ENCODE peak calls at places on chromosomes 2 and 18, in eight cellular contexts. G is cardiac muscle cell, X is MCF 10A, P is heart right ventricle, H is astrocyte of the cerebellum, N is vagina, U is HCT116, J is neural crest cell. L is an unnamed sample.
A peak's percentile ranks its signal among the peaks of the same experiment; 100 is the strongest.

GRCh38 chr2:71934595-71935263 is 212.9 kb downstream of the CYP26B1 start:
- DNase-seq in J (no peak), U (no peak), P (no peak), N (peak; percentile 92), G (no peak), X (peak; percentile 99), H (no peak), L (peak; percentile 51)

GRCh38 chr2:144572977-144573376 is 53.1 kb upstream of the ZEB2 start:
- DNase-seq in U (no peak), H (no peak), J (no peak), G (no peak), P (no peak), X (no peak), N (no peak), L (no peak)

GRCh38 chr2:161134547-161135518 is 25.4 kb upstream of the TANK start:
- DNase-seq in U (peak; percentile 56), P (peak; percentile 12), N (no peak), X (peak; percentile 58), G (no peak), H (no peak), J (no peak), L (no peak)

GRCh38 chr2:128374711-128375413 is 56.2 kb upstream of the HS6ST1 start:
- DNase-seq in N (no peak), U (no peak), P (no peak), G (no peak), H (no peak), J (no peak), X (no peak), L (no peak)

GRCh38 chr2:224887159-224887558 is 155.1 kb downstream of the DOCK10 start:
- DNase-seq in X (peak; percentile 54), P (no peak), U (no peak), H (no peak), J (no peak), G (no peak), N (no peak), L (peak; percentile 83)

GRCh38 chr18:13220326-13220991 is 1.9 kb downstream of the LDLRAD4 start:
- DNase-seq in U (no peak), J (no peak), P (peak; percentile 34), H (no peak), G (peak; percentile 12), N (peak; percentile 87), X (no peak), L (no peak)

GRCh38 chr2:66343259-66343658 is 91.7 kb upstream of the MEIS1 start:
- DNase-seq in N (no peak), G (no peak), X (no peak), U (no peak), H (no peak), P (no peak), J (no peak), L (no peak)

GRCh38 chr2:210227689-210228088 is 2.4 kb upstream of the ACADL start:
- DNase-seq in X (no peak), U (no peak), J (no peak), G (no peak), H (no peak), N (no peak), P (no peak), L (no peak)

GRCh38 chr2:216352653-216353270 is 19.5 kb downstream of the MARCHF4 start:
- DNase-seq in H (no peak), G (no peak), P (no peak), J (no peak), X (no peak), U (no peak), N (no peak), L (no peak)

GRCh38 chr2:43171789-43172188 is 54.6 kb downstream of the ZFP36L2 start:
- DNase-seq in N (no peak), U (no peak), X (peak; percentile 43), G (peak; percentile 61), J (no peak), H (peak; percentile 46), P (peak; percentile 69), L (no peak)

GRCh38 chr2:96259497-96259921 is 6.3 kb downstream of the TMEM127 start:
- DNase-seq in X (no peak), J (no peak), H (no peak), U (no peak), N (no peak), P (no peak), G (no peak), L (no peak)

GRCh38 chr2:36963106-36963505 is 3.2 kb downstream of the STRN start:
- DNase-seq in G (no peak), U (no peak), P (no peak), H (no peak), J (no peak), N (no peak), X (no peak), L (no peak)

GRCh38 chr2:236168110-236169067 is at the start of gene GBX2:
- DNase-seq in G (peak; percentile 79), N (no peak), X (no peak), U (peak; percentile 80), H (no peak), J (peak; percentile 61), P (no peak), L (no peak)

GRCh38 chr18:79873449-79874110 is 75.8 kb downstream of the KCNG2 start:
- DNase-seq in P (no peak), U (no peak), J (no peak), X (no peak), G (peak; percentile 13), N (peak; percentile 78), H (no peak), L (no peak)

DNA sequence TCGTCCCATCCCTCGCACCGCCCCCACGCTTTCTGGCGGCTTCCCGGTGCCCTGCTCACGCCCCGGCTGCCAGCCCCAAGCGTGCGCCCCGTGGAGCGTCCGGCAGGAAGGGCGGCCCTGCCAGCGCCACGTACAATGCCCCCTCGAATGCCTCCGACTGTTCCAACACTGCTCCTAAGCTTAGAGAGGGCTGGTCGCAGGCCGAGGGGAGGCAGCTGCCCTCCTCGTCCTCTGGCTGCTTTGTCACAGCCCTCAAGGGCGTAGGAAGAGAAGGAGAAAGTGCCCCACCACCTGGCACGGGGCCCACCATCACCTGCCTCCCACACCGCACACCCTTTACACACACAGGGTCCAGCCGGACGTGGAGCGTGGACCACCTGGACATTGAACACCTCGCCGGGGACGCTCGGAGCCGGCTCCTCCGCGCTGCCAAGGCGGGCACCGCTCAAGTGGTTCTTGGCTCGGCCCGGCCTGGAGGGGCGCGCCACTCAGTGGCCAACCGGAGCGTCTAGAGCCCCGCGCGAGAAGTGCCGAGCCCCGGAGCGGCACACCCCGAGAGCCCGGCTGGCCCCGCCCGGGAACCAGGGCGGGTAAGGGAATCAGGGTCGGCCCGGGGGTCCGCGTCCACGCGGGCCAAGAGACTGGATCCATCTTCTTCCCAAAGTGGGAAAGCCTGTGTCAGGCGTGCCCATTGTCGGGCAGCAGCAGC is 830 bp downstream of the DNER start:
- DNase-seq in N (no peak), G (peak; percentile 41), H (no peak), P (no peak), U (no peak), J (peak; percentile 13), X (peak; percentile 56), L (no peak)
- TF ChIP-seq CTCF in N (no peak), G (no peak), H (no peak), P (no peak), U (no peak), J (peak; percentile 27), X (no peak), L (no peak)

GRCh38 chr18:5463390-5463789 is 80.4 kb downstream of the EPB41L3 start:
- DNase-seq in G (no peak), U (no peak), X (peak; percentile 69), H (no peak), J (no peak), N (peak; percentile 91), P (peak; percentile 48), L (no peak)
- TF ChIP-seq CTCF in G (no peak), U (no peak), X (no peak), H (no peak), J (no peak), N (no peak), P (no peak), L (no peak)

GRCh38 chr2:240638517-240639160 is 13.4 kb downstream of the GPR35 start:
- DNase-seq in X (no peak), U (no peak), P (no peak), H (no peak), J (no peak), G (no peak), N (no peak), L (no peak)

GRCh38 chr2:240642806-240643092 is 17.5 kb downstream of the GPR35 start:
- DNase-seq in H (no peak), X (no peak), P (no peak), U (no peak), G (no peak), J (no peak), N (no peak), L (no peak)

GRCh38 chr2:240639566-240639965 is 14.3 kb downstream of the GPR35 start:
- DNase-seq in J (no peak), U (no peak), G (no peak), P (no peak), H (no peak), X (no peak), N (no peak), L (no peak)

GRCh38 chr2:240642061-240642805 is 17.0 kb downstream of the GPR35 start:
- DNase-seq in G (no peak), U (no peak), P (no peak), H (no peak), N (no peak), X (no peak), J (no peak), L (no peak)

DNA sequence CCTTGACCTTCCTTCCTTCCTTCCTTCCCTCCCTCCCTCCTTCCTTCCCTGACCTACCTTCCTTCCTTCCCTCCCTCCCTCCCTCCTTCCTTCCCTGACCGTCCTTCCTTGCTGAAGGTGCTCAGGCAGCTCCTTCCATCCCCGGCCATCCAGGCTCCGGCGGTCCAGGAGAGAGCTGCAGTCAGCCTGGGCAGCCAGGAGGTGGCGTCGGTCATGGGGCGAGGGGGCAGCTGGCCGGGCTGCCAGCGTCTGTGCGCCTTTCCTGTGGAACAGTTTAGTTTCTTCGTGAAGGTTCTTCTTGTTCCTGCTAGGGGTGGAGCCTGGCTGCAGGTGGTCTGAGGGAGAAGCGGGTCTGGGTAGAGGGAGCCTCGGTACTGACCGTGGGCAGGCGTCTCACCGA is 15.7 kb downstream of the GPR35 start:
- DNase-seq in U (peak; percentile 29), H (no peak), N (no peak), P (no peak), J (peak; percentile 60), X (no peak), G (peak; percentile 30), L (no peak)
- TF ChIP-seq CTCF in U (peak; percentile 63), H (peak; percentile 19), N (no peak), P (no peak), J (peak; percentile 68), X (no peak), G (peak; percentile 37), L (peak; percentile 32)

DNA sequence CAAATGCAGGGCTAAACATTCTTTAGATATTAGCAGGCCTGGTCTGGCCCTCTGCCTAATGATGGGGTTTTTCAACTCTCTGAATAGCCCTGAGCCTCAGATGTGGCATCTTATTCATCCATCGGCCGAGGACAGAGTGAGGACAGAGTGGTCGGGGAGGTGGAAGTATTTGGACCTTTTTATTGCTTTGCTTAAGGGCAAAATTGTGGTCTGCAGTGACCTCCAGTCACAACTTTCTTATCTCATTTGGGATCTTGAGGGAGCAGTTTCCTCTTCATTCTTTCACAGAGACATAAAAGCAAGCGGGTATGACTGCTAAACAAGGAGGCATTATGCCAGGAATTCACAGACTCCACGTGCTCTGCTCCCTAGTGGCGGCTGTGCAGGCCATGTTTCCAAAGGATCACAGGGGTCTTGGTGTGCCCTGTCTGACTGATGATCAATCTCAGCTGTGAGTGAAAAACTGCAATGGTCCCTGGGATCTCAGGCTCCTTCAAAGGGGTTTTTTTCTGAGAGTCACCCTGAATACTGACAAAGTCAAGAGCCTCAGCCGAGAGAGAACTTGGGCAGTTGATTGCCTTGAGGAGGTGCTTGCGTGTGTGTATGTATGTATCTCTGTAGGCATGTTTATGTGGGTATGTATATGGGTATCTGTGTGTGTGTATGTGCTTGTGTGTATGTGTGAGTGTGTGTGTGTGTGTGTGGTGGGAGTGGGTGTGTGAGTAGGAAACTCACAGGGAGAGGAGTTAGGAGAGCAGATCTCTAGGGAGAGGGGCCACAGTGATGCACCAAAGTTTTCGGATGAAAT is 47.6 kb downstream of the RAPGEF4 start:
- DNase-seq in P (peak; percentile 5), U (peak; percentile 62), G (peak; percentile 8), X (peak; percentile 76), J (peak; percentile 31), N (no peak), H (peak; percentile 98), L (peak; percentile 70)
- TF ChIP-seq CTCF in P (no peak), U (no peak), G (peak; percentile 26), X (no peak), J (peak; percentile 14), N (no peak), H (peak; percentile 40), L (peak; percentile 35)

L was measured in AG09319.